ENCODE peak calls at places on chromosomes 2 and 18, in six cellular contexts. V is NCI-H2171 treated with DMSO at 0.1 percent for 48 hours, H is adrenal gland, Y is HT1080, M is lung, J is fibroblast of mammary gland. F is an unnamed sample.

GRCh38 chr2:45329045-45329677 is 281.9 kb downstream of the SRBD1 start:
- DNase-seq in V (no peak), H (no peak), Y (peak; percentile 65), M (no peak), J (peak; percentile 50), F (peak; percentile 61)

GRCh38 chr2:121804997-121805766 is 49.7 kb downstream of the TSN start:
- DNase-seq in V (no peak), H (no peak), Y (no peak), M (no peak), J (no peak), F (no peak)

GRCh38 chr2:54402350-54402749 is 53.8 kb upstream of the SPTBN1 start:
- DNase-seq in V (no peak), H (peak; percentile 58), Y (peak; percentile 81), M (peak; percentile 42), J (peak; percentile 84), F (no peak)

GRCh38 chr2:235234711-235235110 is 259.1 kb upstream of the AGAP1 start:
- DNase-seq in V (no peak), H (no peak), Y (no peak), M (no peak), J (peak; percentile 55), F (no peak)

GRCh38 chr2:138676654-138677053 is 103.5 kb downstream of the NXPH2 start:
- DNase-seq in V (no peak), H (no peak), Y (no peak), M (no peak), J (peak; percentile 11), F (peak; percentile 22)

GRCh38 chr2:178928077-178928476 is 120.9 kb upstream of the TTN start:
- DNase-seq in V (no peak), H (no peak), Y (no peak), M (no peak), J (no peak), F (no peak)

GRCh38 chr2:143347303-143347702 is 218.1 kb downstream of the ARHGAP15 start:
- DNase-seq in V (peak; percentile 36), H (no peak), Y (no peak), M (no peak), J (no peak), F (no peak)

GRCh38 chr2:128601298-128602037 is 282.8 kb upstream of the HS6ST1 start:
- DNase-seq in V (no peak), H (no peak), Y (no peak), M (no peak), J (no peak), F (no peak)

GRCh38 chr2:8985561-8986326 is 17.7 kb downstream of the MBOAT2 start:
- DNase-seq in V (no peak), H (no peak), Y (peak; percentile 89), M (no peak), J (peak; percentile 65), F (no peak)

GRCh38 chr2:169928463-169928864 is 101.2 kb downstream of the UBR3 start:
- DNase-seq in V (peak; percentile 62), H (no peak), Y (peak; percentile 15), M (no peak), J (peak; percentile 67), F (peak; percentile 56)

GRCh38 chr2:66423391-66423790 is 11.5 kb upstream of the MEIS1 start:
- DNase-seq in V (no peak), H (no peak), Y (no peak), M (no peak), J (no peak), F (no peak)

GRCh38 chr18:39523281-39523680 is 1957.7 kb upstream of the CELF4 start:
- DNase-seq in V (no peak), H (no peak), Y (peak; percentile 58), M (no peak), J (peak; percentile 75), F (peak; percentile 35)

GRCh38 chr18:10057808-10058791 is 144.3 kb downstream of the VAPA start:
- DNase-seq in V (no peak), H (no peak), Y (peak; percentile 77), M (no peak), J (peak; percentile 89), F (peak; percentile 74)

GRCh38 chr2:232097758-232098157 is 136.2 kb downstream of the DIS3L2 start:
- DNase-seq in V (no peak), H (no peak), Y (no peak), M (no peak), J (no peak), F (no peak)

GRCh38 chr2:44939074-44940052 is 2.1 kb upstream of the SIX3 start:
- DNase-seq in V (no peak), H (no peak), Y (no peak), M (no peak), J (no peak), F (no peak)

GRCh38 chr2:239991689-239992314 is 33.3 kb downstream of the NDUFA10 start:
- DNase-seq in V (peak; percentile 47), H (no peak), Y (peak; percentile 34), M (no peak), J (peak; percentile 73), F (peak; percentile 57)

GRCh38 chr18:49021076-49021432 is 70.3 kb upstream of the SMAD7 start:
- DNase-seq in V (no peak), H (peak; percentile 14), Y (no peak), M (no peak), J (no peak), F (no peak)

GRCh38 chr2:105517814-105518705 is 119.2 kb upstream of the FHL2 start:
- DNase-seq in V (no peak), H (peak; percentile 49), Y (no peak), M (no peak), J (peak; percentile 49), F (peak; percentile 31)

GRCh38 chr2:177193240-177193639 is 19.4 kb upstream of the HNRNPA3 start:
- DNase-seq in V (no peak), H (no peak), Y (no peak), M (no peak), J (no peak), F (no peak)

GRCh38 chr18:28794459-28795245 is 617.7 kb upstream of the CDH2 start:
- DNase-seq in V (no peak), H (no peak), Y (peak; percentile 87), M (no peak), J (peak; percentile 76), F (peak; percentile 88)

GRCh38 chr18:45920367-45920766 is 46.8 kb downstream of the EPG5 start:
- DNase-seq in V (peak; percentile 66), H (peak; percentile 86), Y (peak; percentile 93), M (peak; percentile 61), J (peak; percentile 85), F (peak; percentile 97)

GRCh38 chr2:239395524-239395923 is 5.3 kb downstream of the HDAC4 start:
- DNase-seq in V (no peak), H (no peak), Y (no peak), M (no peak), J (no peak), F (no peak)

GRCh38 chr2:178865121-178865520 is 57.9 kb upstream of the TTN start:
- DNase-seq in V (no peak), H (no peak), Y (peak; percentile 66), M (no peak), J (peak; percentile 73), F (peak; percentile 59)

GRCh38 chr18:27075828-27076227 is 109.3 kb downstream of the CHST9 start:
- DNase-seq in V (peak; percentile 96), H (no peak), Y (no peak), M (no peak), J (no peak), F (no peak)

GRCh38 chr2:235749121-235749780 is 255.4 kb downstream of the AGAP1 start:
- DNase-seq in V (no peak), H (no peak), Y (no peak), M (no peak), J (peak; percentile 20), F (peak; percentile 52)

GRCh38 chr2:127662937-127663565 is 12.3 kb downstream of the LIMS2 start:
- DNase-seq in V (no peak), H (no peak), Y (no peak), M (no peak), J (no peak), F (no peak)

GRCh38 chr2:231464576-231465540 is 574 bp upstream of the NCL start:
- DNase-seq in V (peak; percentile 87), H (peak; percentile 99), Y (no peak), M (peak; percentile 98), J (peak; percentile 28), F (no peak)

GRCh38 chr2:88247531-88247930 is 77.4 kb downstream of the THNSL2 start:
- DNase-seq in V (no peak), H (no peak), Y (peak; percentile 54), M (no peak), J (no peak), F (no peak)

GRCh38 chr2:72983500-72984039 is 66.3 kb downstream of the EMX1 start:
- DNase-seq in V (no peak), H (no peak), Y (no peak), M (no peak), J (no peak), F (no peak)

GRCh38 chr2:207616185-207616584 is 9.0 kb downstream of the METTL21A start:
- DNase-seq in V (no peak), H (no peak), Y (peak; percentile 81), M (no peak), J (peak; percentile 71), F (peak; percentile 8)

GRCh38 chr18:49630246-49630699 is 68.4 kb downstream of the LIPG start:
- DNase-seq in V (no peak), H (peak; percentile 22), Y (no peak), M (no peak), J (peak; percentile 21), F (peak; percentile 49)

GRCh38 chr2:159804941-159805340 is 6.9 kb upstream of the CD302 start:
- DNase-seq in V (no peak), H (no peak), Y (no peak), M (no peak), J (no peak), F (no peak)

GRCh38 chr2:159035790-159036411 is 67.5 kb downstream of the TANC1 start:
- DNase-seq in V (peak; percentile 89), H (no peak), Y (peak; percentile 61), M (peak; percentile 46), J (peak; percentile 41), F (peak; percentile 73)

GRCh38 chr18:23306842-23307241 is 146.2 kb upstream of the RIOK3 start:
- DNase-seq in V (no peak), H (no peak), Y (no peak), M (no peak), J (no peak), F (no peak)

GRCh38 chr2:45412754-45413379 is 198.2 kb downstream of the SRBD1 start:
- DNase-seq in V (no peak), H (no peak), Y (no peak), M (no peak), J (peak; percentile 64), F (no peak)